ENCODE peak calls at places on chromosomes 16 and 17, in nine cellular contexts. U, Z, C, F, P, T, O, E and B are unnamed samples. For H3K9me3 and H3K4me1, the result is how much of the 10 kb centered on the place peaks cover.

GRCh38 chr16:85681255-85681654 is 7.5 kb downstream of the GINS2 start:
- DNase-seq in U (no peak), Z (peak), C (no peak), F (no peak), P (no peak), T (no peak), O (no peak), E (no peak), B (no peak)

GRCh38 chr16:28110074-28110473 is 46.6 kb upstream of the GSG1L start:
- DNase-seq in U (no peak), Z (no peak), C (no peak), F (peak), P (no peak), T (no peak), O (peak), E (no peak), B (no peak)

GRCh38 chr17:35543856-35544255 is 6.4 kb upstream of the SLFN12L start:
- DNase-seq in U (no peak), Z (no peak), C (no peak), F (no peak), P (no peak), T (no peak), O (no peak), E (no peak), B (no peak)

GRCh38 chr16:50671644-50672260 is 9.4 kb downstream of the SNX20 start:
- DNase-seq in U (no peak), Z (peak), C (peak), F (peak), P (no peak), T (peak), O (peak), E (no peak), B (no peak)

GRCh38 chr17:76659928-76660614 is 16.5 kb upstream of the ST6GALNAC1 start:
- DNase-seq in U (no peak), Z (no peak), C (no peak), F (peak), P (no peak), T (no peak), O (peak), E (no peak), B (no peak)

GRCh38 chr16:81537721-81538561 is 93.3 kb downstream of the CMIP start:
- DNase-seq in U (no peak), Z (peak), C (no peak), F (peak), P (no peak), T (no peak), O (peak), E (no peak), B (peak)

GRCh38 chr16:78606572-78606971 is 507.1 kb downstream of the WWOX start:
- DNase-seq in U (no peak), Z (no peak), C (no peak), F (no peak), P (no peak), T (no peak), O (no peak), E (no peak), B (no peak)

GRCh38 chr16:1920727-1921155 is 2.5 kb upstream of the HS3ST6 start:
- DNase-seq in U (peak), Z (no peak), C (peak), F (peak), P (no peak), T (no peak), O (no peak), E (no peak), B (peak)

GRCh38 chr16:89193576-89194293 is 6.6 kb downstream of the SLC22A31 start:
- DNase-seq in U (no peak), Z (peak), C (no peak), F (no peak), P (no peak), T (no peak), O (no peak), E (no peak), B (peak)

GRCh38 chr16:2778692-2778958 is 1.5 kb upstream of the ELOB start:
- DNase-seq in U (no peak), Z (no peak), C (no peak), F (no peak), P (no peak), T (no peak), O (no peak), E (no peak), B (no peak)

GRCh38 chr16:80804061-80804450 is 342 bp downstream of the CDYL2 start:
- DNase-seq in U (peak), Z (peak), C (peak), F (peak), P (no peak), T (peak), O (peak), E (no peak), B (peak)

GRCh38 chr17:4554441-4554996 is 665 bp downstream of the MYBBP1A start:
- DNase-seq in U (no peak), Z (peak), C (no peak), F (no peak), P (no peak), T (no peak), O (no peak), E (no peak), B (peak)

GRCh38 chr17:33154869-33155455 is 138.1 kb downstream of the ASIC2 start:
- DNase-seq in U (no peak), Z (no peak), C (no peak), F (no peak), P (no peak), T (no peak), O (no peak), E (no peak), B (no peak)

GRCh38 chr17:38575781-38576180 is 30.0 kb downstream of the SRCIN1 start:
- DNase-seq in U (no peak), Z (no peak), C (no peak), F (no peak), P (no peak), T (no peak), O (no peak), E (no peak), B (no peak)

GRCh38 chr17:37605813-37606505 is 3.3 kb downstream of the SYNRG start:
- DNase-seq in U (peak), Z (no peak), C (no peak), F (no peak), P (no peak), T (peak), O (no peak), E (no peak), B (no peak)

GRCh38 chr17:13638855-13639458 is 37.2 kb upstream of the HS3ST3A1 start:
- DNase-seq in U (peak), Z (no peak), C (no peak), F (peak), P (no peak), T (no peak), O (peak), E (no peak), B (no peak)

GRCh38 chr17:55784666-55785065 is 33.8 kb downstream of the PCTP start:
- DNase-seq in U (no peak), Z (no peak), C (no peak), F (no peak), P (no peak), T (no peak), O (no peak), E (no peak), B (no peak)

GRCh38 chr17:18217412-18218015 is 7.9 kb upstream of the LLGL1 start:
- DNase-seq in U (peak), Z (peak), C (peak), F (peak), P (peak), T (peak), O (peak), E (peak), B (peak)

GRCh38 chr17:12047977-12048376 is 27.3 kb downstream of the MAP2K4 start:
- DNase-seq in U (no peak), Z (no peak), C (no peak), F (no peak), P (no peak), T (no peak), O (peak), E (no peak), B (no peak)

GRCh38 chr17:46841561-46842379 is 9.6 kb upstream of the WNT9B start:
- DNase-seq in U (no peak), Z (peak), C (no peak), F (no peak), P (no peak), T (no peak), O (peak), E (peak), B (no peak)

GRCh38 chr16:65672960-65673359 is 551.1 kb upstream of the CDH11 start:
- DNase-seq in U (no peak), Z (no peak), C (no peak), F (peak), P (no peak), T (no peak), O (peak), E (no peak), B (no peak)

GRCh38 chr16:1309888-1310831 is 724 bp downstream of the UBE2I start:
- DNase-seq in U (peak), Z (peak), C (peak), F (peak), P (peak), T (peak), O (peak), E (no peak), B (peak)

GRCh38 chr16:12801511-12802042 is 2.1 kb downstream of the CPPED1 start:
- DNase-seq in U (peak), Z (no peak), C (no peak), F (peak), P (no peak), T (no peak), O (peak), E (no peak), B (no peak)

GRCh38 chr16:52906271-52906670 is 146.4 kb downstream of the CHD9NB start:
- DNase-seq in U (no peak), Z (no peak), C (no peak), F (no peak), P (no peak), T (no peak), O (no peak), E (no peak), B (no peak)

GRCh38 chr17:68390888-68391545 is 66.3 kb downstream of the WIPI1 start:
- DNase-seq in U (no peak), Z (no peak), C (no peak), F (no peak), P (no peak), T (no peak), O (no peak), E (no peak), B (no peak)

GRCh38 chr17:30378191-30378796 is 433 bp upstream of the CPD start:
- DNase-seq in U (peak), Z (peak), C (peak), F (no peak), P (no peak), T (peak), O (peak), E (no peak), B (peak)

GRCh38 chr17:76670020-76670707 is 26.6 kb upstream of the ST6GALNAC1 start:
- DNase-seq in U (peak), Z (no peak), C (no peak), F (no peak), P (no peak), T (peak), O (no peak), E (no peak), B (no peak)

GRCh38 chr17:28875856-28876564 is 21.2 kb downstream of the ERAL1 start:
- DNase-seq in U (no peak), Z (no peak), C (no peak), F (no peak), P (no peak), T (no peak), O (no peak), E (no peak), B (no peak)

GRCh38 chr17:79851461-79851817 is 12.2 kb upstream of the CBX4 start:
- DNase-seq in U (peak), Z (peak), C (no peak), F (no peak), P (no peak), T (no peak), O (no peak), E (no peak), B (peak)

GRCh38 chr17:15444805-15445204 is 22.6 kb downstream of the CDRT4 start:
- DNase-seq in U (no peak), Z (no peak), C (no peak), F (no peak), P (no peak), T (peak), O (no peak), E (no peak), B (no peak)

GRCh38 chr17:50118828-50119218 is 11.1 kb downstream of the SAMD14 start:
- DNase-seq in U (no peak), Z (no peak), C (no peak), F (no peak), P (no peak), T (no peak), O (no peak), E (no peak), B (no peak)

GRCh38 chr17:78896834-78897638 is 6.0 kb downstream of the CEP295NL start:
- DNase-seq in U (no peak), Z (no peak), C (no peak), F (no peak), P (no peak), T (no peak), O (no peak), E (no peak), B (no peak)

GRCh38 chr16:27405546-27406451 is 3.8 kb downstream of the IL21R start:
- DNase-seq in U (no peak), Z (no peak), C (no peak), F (peak), P (no peak), T (no peak), O (peak), E (no peak), B (no peak)

GRCh38 chr17:13756763-13757162 is 155.0 kb upstream of the HS3ST3A1 start:
- DNase-seq in U (no peak), Z (no peak), C (no peak), F (no peak), P (no peak), T (no peak), O (no peak), E (no peak), B (no peak)

GRCh38 chr16:19754644-19755036 is 36.6 kb downstream of the IQCK start:
- DNase-seq in U (no peak), Z (no peak), C (no peak), F (no peak), P (no peak), T (no peak), O (no peak), E (no peak), B (no peak)
- H3K9me3 ChIP-seq in U (under half), Z (under half), C (under half), F (under half), P (under half), T (under half), O (under half), E (under half), B (under half)

GRCh38 chr17:43039646-43040045 is 14.6 kb downstream of the RND2 start:
- DNase-seq in U (no peak), Z (no peak), C (no peak), F (no peak), P (no peak), T (no peak), O (no peak), E (no peak), B (no peak)
- H3K4me1 ChIP-seq in U (under half), Z (under half), C (under half), F (under half), P (under half), T (under half), O (under half), E (under half), B (under half)

DNA sequence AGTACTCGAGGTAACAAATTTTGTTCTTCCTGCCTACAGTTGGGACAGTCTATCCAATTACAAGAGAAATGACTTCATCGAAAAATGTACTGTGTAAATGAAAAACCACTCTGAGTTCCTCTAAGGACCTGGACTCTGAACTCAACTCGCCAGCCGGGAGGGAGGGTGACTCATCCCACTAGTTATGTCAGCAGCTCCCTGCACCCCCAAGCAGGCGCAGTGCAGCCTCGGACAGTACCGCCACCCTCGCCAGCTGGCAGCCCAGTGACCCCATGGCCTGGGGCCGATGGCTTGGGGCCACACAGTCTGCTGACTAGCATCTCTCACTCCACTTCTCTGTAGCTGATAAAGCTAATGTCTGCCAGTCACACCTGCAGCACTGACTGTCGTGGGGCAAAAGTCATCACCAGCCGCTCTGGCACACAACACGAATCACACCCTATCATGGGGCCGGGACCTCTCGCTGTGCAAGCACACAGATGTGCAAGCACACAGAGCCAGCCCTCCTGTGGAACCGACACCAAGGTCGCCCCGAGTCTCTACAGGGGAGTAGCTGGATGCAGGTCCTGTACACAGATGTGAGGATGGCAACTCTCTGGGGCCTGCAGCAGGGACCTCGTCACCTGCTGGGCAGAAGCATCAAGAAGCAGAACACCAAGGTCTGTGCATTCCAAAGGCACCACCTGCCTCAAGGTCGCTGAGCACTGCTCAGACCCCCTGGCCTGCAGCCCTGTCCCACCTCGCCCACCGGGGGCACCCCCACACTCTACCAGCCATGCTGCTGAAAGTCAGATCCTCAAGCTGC is 5.7 kb downstream of the CSNK1D start:
- DNase-seq in U (peak), Z (peak), C (peak), F (peak), P (peak), T (no peak), O (peak), E (peak), B (peak)
- H3K9me3 ChIP-seq in U (under half), Z (under half), C (under half), F (under half), P (under half), T (under half), O (under half), E (under half), B (under half)

GRCh38 chr16:84194018-84194417 is 3.1 kb downstream of the ADAD2 start:
- DNase-seq in U (no peak), Z (no peak), C (no peak), F (no peak), P (no peak), T (no peak), O (no peak), E (no peak), B (no peak)

GRCh38 chr16:84195201-84196093 is 4.5 kb downstream of the ADAD2 start:
- DNase-seq in U (no peak), Z (no peak), C (no peak), F (no peak), P (no peak), T (no peak), O (no peak), E (no peak), B (no peak)

GRCh38 chr16:84196101-84196500 is 5.1 kb downstream of the ADAD2 start:
- DNase-seq in U (no peak), Z (no peak), C (no peak), F (no peak), P (no peak), T (no peak), O (no peak), E (no peak), B (no peak)

GRCh38 chr16:84193480-84193879 is 2.5 kb downstream of the ADAD2 start:
- DNase-seq in U (no peak), Z (no peak), C (no peak), F (no peak), P (no peak), T (peak), O (no peak), E (no peak), B (no peak)

GRCh38 chr16:84194470-84195200 is 3.7 kb downstream of the ADAD2 start:
- DNase-seq in U (no peak), Z (no peak), C (no peak), F (no peak), P (no peak), T (peak), O (no peak), E (no peak), B (peak)
- H3K4me1 ChIP-seq in U (under half), Z (under half), C (under half), F (under half), P (under half), T (under half), O (under half), E (under half), B (under half)

DNA sequence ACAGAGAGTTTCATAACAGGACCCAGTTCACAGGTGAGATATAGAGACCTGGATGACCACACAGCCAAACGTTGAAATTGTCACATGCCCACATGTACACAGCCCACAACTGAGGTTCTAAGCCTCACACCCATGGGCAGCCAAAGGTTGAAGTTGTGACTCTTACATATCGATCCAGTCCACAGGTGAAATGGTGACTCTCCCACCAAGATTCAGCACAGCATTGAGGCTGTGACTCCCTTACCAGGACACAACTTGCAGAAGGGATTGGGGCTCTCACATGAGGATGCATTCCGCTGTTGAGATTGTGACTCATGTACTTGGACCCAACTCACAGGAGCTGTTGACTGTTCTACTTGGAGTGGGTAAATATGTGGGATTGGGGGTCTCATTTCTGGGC is 1836.4 kb downstream of the TP53TG3F start:
- DNase-seq in U (no peak), Z (no peak), C (no peak), F (no peak), P (no peak), T (no peak), O (no peak), E (no peak), B (no peak)
- H3K9me3 ChIP-seq in U (under half), Z (under half), C (under half), F (under half), P (under half), T (under half), O (under half), E (under half), B (under half)